ENCODE peak calls at places on chromosomes 3 and 15, in four cellular contexts. Y is HepG2, S is K562, B is A549. T is an unnamed sample.

GRCh38 chr3:10777627-10778026 is 38.4 kb upstream of the SLC6A11 start:
- DNase-seq in Y (no peak), S (no peak), B (no peak), T (no peak)

GRCh38 chr3:99896482-99896881 is 78.8 kb downstream of the CMSS1 start:
- DNase-seq in Y (no peak), S (no peak), B (no peak), T (no peak)

GRCh38 chr3:188369526-188369925 is 215.6 kb downstream of the LPP start:
- DNase-seq in Y (no peak), S (no peak), B (no peak), T (no peak)

GRCh38 chr3:151708868-151709267 is 24.9 kb upstream of the AADACL2 start:
- DNase-seq in Y (no peak), S (no peak), B (no peak), T (no peak)

GRCh38 chr3:17033516-17034168 is 148.9 kb downstream of the PLCL2 start:
- DNase-seq in Y (no peak), S (no peak), B (no peak), T (no peak)

GRCh38 chr15:41967506-41968206 is 4.7 kb downstream of the EHD4 start:
- DNase-seq in Y (no peak), S (peak; percentile 21), B (no peak), T (no peak)

GRCh38 chr3:106168941-106169340 is 300.1 kb upstream of the CBLB start:
- DNase-seq in Y (no peak), S (no peak), B (no peak), T (no peak)

GRCh38 chr15:78197632-78198031 is 36.7 kb downstream of the ACSBG1 start:
- DNase-seq in Y (no peak), S (no peak), B (no peak), T (no peak)

GRCh38 chr3:115760722-115761121 is 137.4 kb downstream of the GAP43 start:
- DNase-seq in Y (no peak), S (no peak), B (no peak), T (no peak)

GRCh38 chr3:165185707-165186327 is 10.4 kb downstream of the SLITRK3 start:
- DNase-seq in Y (peak; percentile 55), S (peak; percentile 66), B (peak; percentile 67), T (peak; percentile 53)

GRCh38 chr15:85499498-85499897 is 119.1 kb downstream of the AKAP13 start:
- DNase-seq in Y (no peak), S (no peak), B (no peak), T (no peak)

GRCh38 chr3:150314248-150315027 is 93.7 kb upstream of the TSC22D2 start:
- DNase-seq in Y (no peak), S (peak; percentile 51), B (no peak), T (no peak)

GRCh38 chr15:56076651-56077050 is 83.2 kb upstream of the NEDD4 start:
- DNase-seq in Y (no peak), S (no peak), B (no peak), T (no peak)

GRCh38 chr3:11604139-11604895 is 39.4 kb downstream of the VGLL4 start:
- DNase-seq in Y (no peak), S (peak; percentile 57), B (no peak), T (no peak)

GRCh38 chr15:53833134-53833624 is 73.7 kb upstream of the WDR72 start:
- DNase-seq in Y (peak; percentile 94), S (no peak), B (peak; percentile 49), T (no peak)

GRCh38 chr3:66602237-66602636 is 101.4 kb upstream of the LRIG1 start:
- DNase-seq in Y (no peak), S (no peak), B (no peak), T (no peak)

GRCh38 chr3:184145120-184145524 is 10.0 kb downstream of the EIF2B5 start:
- DNase-seq in Y (peak; percentile 49), S (peak; percentile 53), B (peak; percentile 62), T (peak; percentile 66)

GRCh38 chr15:74245342-74245931 is 9.3 kb downstream of the CCDC33 start:
- DNase-seq in Y (no peak), S (no peak), B (no peak), T (peak; percentile 69)

GRCh38 chr3:109874900-109875735 is 537.8 kb upstream of the DPPA4 start:
- DNase-seq in Y (no peak), S (no peak), B (no peak), T (no peak)

GRCh38 chr3:172061724-172062184 is 22.4 kb downstream of the FNDC3B start:
- DNase-seq in Y (peak; percentile 88), S (no peak), B (peak; percentile 33), T (no peak)

GRCh38 chr15:75179773-75180140 is 21.9 kb upstream of the C15orf39 start:
- DNase-seq in Y (peak; percentile 52), S (no peak), B (no peak), T (no peak)

GRCh38 chr3:150412599-150413069 is 4.5 kb downstream of the TSC22D2 start:
- DNase-seq in Y (peak; percentile 63), S (peak; percentile 64), B (peak; percentile 57), T (no peak)

GRCh38 chr3:43423142-43423541 is 136.8 kb downstream of the SNRK start:
- DNase-seq in Y (no peak), S (no peak), B (no peak), T (no peak)

GRCh38 chr3:31125413-31126020 is 231.1 kb upstream of the GADL1 start:
- DNase-seq in Y (no peak), S (no peak), B (no peak), T (no peak)

GRCh38 chr3:123328851-123329635 is 119.8 kb downstream of the ADCY5 start:
- DNase-seq in Y (peak; percentile 28), S (peak; percentile 67), B (peak; percentile 53), T (peak; percentile 90)
- TF ChIP-seq NR3C1 in Y (no peak), S (no peak), B (no peak), T (no peak)

DNA sequence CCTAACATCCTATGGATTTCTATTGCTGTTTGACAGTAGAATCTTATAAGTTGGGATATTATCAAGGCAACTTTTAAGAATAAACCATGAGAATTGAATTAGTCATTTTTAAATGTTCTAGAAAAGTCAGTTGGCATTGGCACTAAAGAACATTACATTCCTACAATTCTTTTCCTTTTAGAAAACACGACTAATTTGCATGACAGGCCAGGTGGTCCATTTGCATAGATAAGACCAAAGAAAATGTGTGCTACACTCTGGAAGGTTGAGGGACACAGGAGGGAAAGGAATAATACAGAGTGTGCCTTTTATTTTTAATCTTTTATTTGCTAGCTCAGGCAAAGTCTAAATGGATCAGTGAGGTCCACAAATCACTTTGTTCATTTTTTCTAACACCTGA is 962.3 kb downstream of the EPHA3 start:
- DNase-seq in Y (no peak), S (no peak), B (no peak), T (no peak)
- TF ChIP-seq NR3C1 in Y (no peak), S (no peak), B (no peak), T (no peak)

DNA sequence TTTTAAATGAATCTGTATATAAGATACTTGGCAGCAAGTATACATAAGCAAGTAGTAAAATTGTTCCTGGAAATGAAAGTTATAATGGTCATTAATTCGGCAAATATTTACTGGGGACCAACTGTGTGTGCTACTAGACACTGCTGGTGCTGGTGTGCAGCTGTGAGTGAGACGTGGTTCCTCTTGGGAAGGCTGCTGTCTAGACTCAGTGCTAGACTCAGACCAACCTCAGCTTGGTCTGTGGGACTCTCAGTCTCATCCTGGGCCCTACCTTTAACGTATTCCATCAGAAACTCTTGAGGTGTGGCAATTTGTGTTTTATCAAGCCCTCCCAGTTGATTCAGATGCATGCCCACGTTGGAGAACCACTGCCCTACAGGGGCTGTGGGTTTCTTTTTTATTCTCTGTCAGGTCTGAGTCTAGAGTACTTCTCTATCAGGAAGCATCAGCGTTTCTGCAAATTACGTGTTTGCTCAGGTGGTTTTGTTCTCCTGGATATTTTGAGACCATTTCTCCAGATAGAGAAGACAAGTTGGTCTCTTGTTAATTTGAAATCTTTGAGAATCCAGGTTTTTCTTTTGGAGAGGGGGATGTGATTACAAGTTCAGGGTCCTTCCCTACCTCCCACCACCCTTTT is 6.8 kb downstream of the TLNRD1 start:
- DNase-seq in Y (no peak), S (no peak), B (no peak), T (no peak)
- TF ChIP-seq NR3C1 in Y (no peak), S (no peak), B (no peak), T (no peak)

GRCh38 chr3:111249421-111249820 is 177.8 kb downstream of the NECTIN3 start:
- DNase-seq in Y (no peak), S (no peak), B (no peak), T (no peak)
- TF ChIP-seq NR3C1 in Y (no peak), S (no peak), B (no peak), T (no peak)

GRCh38 chr3:5155241-5155640 is 32.3 kb upstream of the EDEM1 start:
- DNase-seq in Y (no peak), S (no peak), B (no peak), T (no peak)
- TF ChIP-seq NR3C1 in Y (no peak), S (no peak), B (no peak), T (no peak)

GRCh38 chr3:194275721-194276120 is 75.4 kb downstream of the CPN2 start:
- DNase-seq in Y (no peak), S (no peak), B (no peak), T (peak; percentile 6)
- TF ChIP-seq NR3C1 in Y (no peak), S (no peak), B (no peak), T (no peak)

GRCh38 chr15:71465109-71465508 is 345.2 kb upstream of the NR2E3 start:
- DNase-seq in Y (no peak), S (no peak), B (no peak), T (no peak)

GRCh38 chr15:71468715-71469114 is 341.6 kb upstream of the NR2E3 start:
- DNase-seq in Y (no peak), S (no peak), B (no peak), T (no peak)

GRCh38 chr15:71472699-71473098 is 337.7 kb upstream of the NR2E3 start:
- DNase-seq in Y (no peak), S (no peak), B (no peak), T (no peak)

GRCh38 chr15:71471347-71471746 is 339.0 kb upstream of the NR2E3 start:
- DNase-seq in Y (no peak), S (no peak), B (peak; percentile 36), T (no peak)

GRCh38 chr15:71469393-71469792 is 341.0 kb upstream of the NR2E3 start:
- DNase-seq in Y (no peak), S (peak; percentile 12), B (no peak), T (peak; percentile 33)
- TF ChIP-seq NR3C1 in Y (no peak), S (no peak), B (no peak), T (no peak)